ENCODE peak calls at places on chromosomes 7 and 10, in six cellular contexts. One of them, this sample, is unnamed.

GRCh38 chr10:14022954-14023353 is 307.8 kb downstream of the FRMD4A start:
- DNase-seq in transverse colon: no peak
- DNase-seq in smooth muscle cell of the brain vasculature: no peak
- DNase-seq in DMS153: no peak
- DNase-seq in mucosa of gallbladder: no peak
- DNase-seq in adrenal gland: no peak
- DNase-seq in this sample: no peak

GRCh38 chr7:158475679-158476052 is 112.0 kb downstream of the PTPRN2 start:
- DNase-seq in mucosa of gallbladder: no peak
- DNase-seq in DMS153: no peak
- DNase-seq in transverse colon: no peak
- DNase-seq in adrenal gland: no peak
- DNase-seq in smooth muscle cell of the brain vasculature: no peak
- DNase-seq in this sample: no peak

GRCh38 chr10:128099901-128100300 is 26.3 kb downstream of the MKI67 start:
- DNase-seq in transverse colon: no peak
- DNase-seq in adrenal gland: no peak
- DNase-seq in smooth muscle cell of the brain vasculature: no peak
- DNase-seq in DMS153: no peak
- DNase-seq in mucosa of gallbladder: no peak
- DNase-seq in this sample: no peak

GRCh38 chr10:96089116-96089515 is 41.0 kb upstream of the ZNF518A start:
- DNase-seq in DMS153: no peak
- DNase-seq in transverse colon: no peak
- DNase-seq in adrenal gland: no peak
- DNase-seq in mucosa of gallbladder: no peak
- DNase-seq in smooth muscle cell of the brain vasculature: no peak
- DNase-seq in this sample: no peak

GRCh38 chr7:114087674-114088539 is 169.1 kb upstream of the PPP1R3A start:
- DNase-seq in DMS153: no peak
- DNase-seq in smooth muscle cell of the brain vasculature: no peak
- DNase-seq in mucosa of gallbladder: no peak
- DNase-seq in transverse colon: peak; percentile 21
- DNase-seq in adrenal gland: no peak
- DNase-seq in this sample: no peak

GRCh38 chr7:137932881-137933269 is 69.0 kb downstream of the CREB3L2 start:
- DNase-seq in mucosa of gallbladder: no peak
- DNase-seq in DMS153: no peak
- DNase-seq in transverse colon: no peak
- DNase-seq in adrenal gland: peak; percentile 50
- DNase-seq in smooth muscle cell of the brain vasculature: peak; percentile 17
- DNase-seq in this sample: no peak

GRCh38 chr7:124992881-124993562 is 63.4 kb upstream of the POT1 start:
- DNase-seq in DMS153: no peak
- DNase-seq in mucosa of gallbladder: no peak
- DNase-seq in transverse colon: no peak
- DNase-seq in adrenal gland: peak; percentile 77
- DNase-seq in smooth muscle cell of the brain vasculature: no peak
- DNase-seq in this sample: no peak

GRCh38 chr10:46553238-46554049 is 3.0 kb downstream of the GPRIN2 start:
- DNase-seq in adrenal gland: peak; percentile 7
- DNase-seq in mucosa of gallbladder: peak; percentile 9
- DNase-seq in transverse colon: peak; percentile 11
- DNase-seq in DMS153: no peak
- DNase-seq in smooth muscle cell of the brain vasculature: no peak
- DNase-seq in this sample: no peak

GRCh38 chr10:80702143-80702542 is 164.4 kb downstream of the SH2D4B start:
- DNase-seq in DMS153: no peak
- DNase-seq in mucosa of gallbladder: peak; percentile 19
- DNase-seq in adrenal gland: no peak
- DNase-seq in smooth muscle cell of the brain vasculature: no peak
- DNase-seq in transverse colon: no peak
- DNase-seq in this sample: no peak

GRCh38 chr10:11655839-11656238 is 44.4 kb upstream of the USP6NL start:
- DNase-seq in adrenal gland: no peak
- DNase-seq in mucosa of gallbladder: no peak
- DNase-seq in DMS153: no peak
- DNase-seq in smooth muscle cell of the brain vasculature: peak; percentile 41
- DNase-seq in transverse colon: no peak
- DNase-seq in this sample: no peak

This sample was measured in effector memory CD8-positive, alpha-beta T cell.